ENCODE peak calls at places on chromosomes 1 and 21, in eight cellular contexts. One of them, this sample, is unnamed.

GRCh38 chr1:5745776-5746610 is 246.2 kb downstream of the NPHP4 start:
- DNase-seq in EL: peak
- DNase-seq in pons: peak
- DNase-seq in AG04450: peak
- DNase-seq in stimulated activated naive CD4-positive, alpha-beta T cell: peak
- DNase-seq in substantia nigra: peak
- DNase-seq in omental fat pad: no peak
- DNase-seq in HFF-Myc: no peak
- DNase-seq in this sample: peak

GRCh38 chr1:33633019-33633801 is 160.8 kb downstream of the ZSCAN20 start:
- DNase-seq in substantia nigra: peak
- DNase-seq in omental fat pad: peak
- DNase-seq in HFF-Myc: peak
- DNase-seq in AG04450: peak
- DNase-seq in EL: peak
- DNase-seq in stimulated activated naive CD4-positive, alpha-beta T cell: peak
- DNase-seq in pons: peak
- DNase-seq in this sample: peak

GRCh38 chr1:169682077-169682476 is 29.3 kb downstream of the SELL start:
- DNase-seq in substantia nigra: no peak
- DNase-seq in pons: no peak
- DNase-seq in AG04450: no peak
- DNase-seq in omental fat pad: no peak
- DNase-seq in stimulated activated naive CD4-positive, alpha-beta T cell: no peak
- DNase-seq in HFF-Myc: no peak
- DNase-seq in EL: no peak
- DNase-seq in this sample: no peak

GRCh38 chr1:93784538-93784937 is 94.5 kb downstream of the DNTTIP2 start:
- DNase-seq in HFF-Myc: no peak
- DNase-seq in omental fat pad: no peak
- DNase-seq in pons: peak
- DNase-seq in substantia nigra: no peak
- DNase-seq in AG04450: no peak
- DNase-seq in stimulated activated naive CD4-positive, alpha-beta T cell: no peak
- DNase-seq in EL: no peak
- DNase-seq in this sample: no peak

GRCh38 chr1:173474097-173474779 is 2.9 kb upstream of the PRDX6 start:
- DNase-seq in HFF-Myc: no peak
- DNase-seq in EL: no peak
- DNase-seq in pons: no peak
- DNase-seq in stimulated activated naive CD4-positive, alpha-beta T cell: no peak
- DNase-seq in omental fat pad: no peak
- DNase-seq in AG04450: no peak
- DNase-seq in substantia nigra: no peak
- DNase-seq in this sample: no peak

GRCh38 chr1:85240659-85241058 is 18.8 kb downstream of the C1orf52 start:
- DNase-seq in substantia nigra: no peak
- DNase-seq in pons: no peak
- DNase-seq in HFF-Myc: no peak
- DNase-seq in stimulated activated naive CD4-positive, alpha-beta T cell: peak
- DNase-seq in EL: no peak
- DNase-seq in omental fat pad: no peak
- DNase-seq in AG04450: no peak
- DNase-seq in this sample: no peak

GRCh38 chr21:28675265-28676041 is 317.2 kb downstream of the LTN1 start:
- DNase-seq in omental fat pad: no peak
- DNase-seq in stimulated activated naive CD4-positive, alpha-beta T cell: no peak
- DNase-seq in pons: no peak
- DNase-seq in HFF-Myc: no peak
- DNase-seq in substantia nigra: no peak
- DNase-seq in EL: peak
- DNase-seq in AG04450: no peak
- DNase-seq in this sample: no peak

GRCh38 chr1:53619811-53620619 is 118.9 kb downstream of the GLIS1 start:
- DNase-seq in substantia nigra: peak
- DNase-seq in pons: peak
- DNase-seq in EL: peak
- DNase-seq in omental fat pad: no peak
- DNase-seq in AG04450: peak
- DNase-seq in HFF-Myc: no peak
- DNase-seq in stimulated activated naive CD4-positive, alpha-beta T cell: no peak
- DNase-seq in this sample: no peak

GRCh38 chr1:230277201-230277771 is 148.8 kb downstream of the PGBD5 start:
- DNase-seq in EL: no peak
- DNase-seq in substantia nigra: no peak
- DNase-seq in HFF-Myc: no peak
- DNase-seq in stimulated activated naive CD4-positive, alpha-beta T cell: no peak
- DNase-seq in pons: no peak
- DNase-seq in omental fat pad: no peak
- DNase-seq in AG04450: no peak
- DNase-seq in this sample: no peak

GRCh38 chr1:211483896-211484612 is 7.9 kb downstream of the RD3 start:
- DNase-seq in substantia nigra: no peak
- DNase-seq in AG04450: no peak
- DNase-seq in omental fat pad: no peak
- DNase-seq in stimulated activated naive CD4-positive, alpha-beta T cell: no peak
- DNase-seq in pons: no peak
- DNase-seq in HFF-Myc: no peak
- DNase-seq in EL: no peak
- DNase-seq in this sample: no peak

GRCh38 chr21:17231124-17231523 is 281.7 kb upstream of the CXADR start:
- DNase-seq in AG04450: no peak
- DNase-seq in EL: no peak
- DNase-seq in pons: no peak
- DNase-seq in omental fat pad: no peak
- DNase-seq in substantia nigra: no peak
- DNase-seq in HFF-Myc: no peak
- DNase-seq in stimulated activated naive CD4-positive, alpha-beta T cell: no peak
- DNase-seq in this sample: peak

GRCh38 chr21:26513212-26513611 is 59.9 kb downstream of the CYYR1 start:
- DNase-seq in HFF-Myc: no peak
- DNase-seq in omental fat pad: no peak
- DNase-seq in AG04450: no peak
- DNase-seq in EL: peak
- DNase-seq in substantia nigra: no peak
- DNase-seq in pons: no peak
- DNase-seq in stimulated activated naive CD4-positive, alpha-beta T cell: no peak
- DNase-seq in this sample: no peak

GRCh38 chr1:219751870-219752269 is 139.0 kb upstream of the ZC3H11B start:
- DNase-seq in pons: no peak
- DNase-seq in AG04450: no peak
- DNase-seq in EL: no peak
- DNase-seq in omental fat pad: no peak
- DNase-seq in stimulated activated naive CD4-positive, alpha-beta T cell: no peak
- DNase-seq in HFF-Myc: no peak
- DNase-seq in substantia nigra: no peak
- DNase-seq in this sample: no peak

GRCh38 chr1:183870351-183871077 is 65.6 kb downstream of the RGL1 start:
- DNase-seq in omental fat pad: no peak
- DNase-seq in stimulated activated naive CD4-positive, alpha-beta T cell: no peak
- DNase-seq in substantia nigra: peak
- DNase-seq in pons: no peak
- DNase-seq in EL: no peak
- DNase-seq in AG04450: no peak
- DNase-seq in HFF-Myc: no peak
- DNase-seq in this sample: no peak

GRCh38 chr1:1945782-1946393 is 26.8 kb upstream of the TMEM52 start:
- DNase-seq in HFF-Myc: no peak
- DNase-seq in omental fat pad: no peak
- DNase-seq in AG04450: no peak
- DNase-seq in stimulated activated naive CD4-positive, alpha-beta T cell: no peak
- DNase-seq in pons: no peak
- DNase-seq in substantia nigra: no peak
- DNase-seq in EL: no peak
- DNase-seq in this sample: no peak

GRCh38 chr1:235160395-235160964 is 570 bp downstream of the RBM34 start:
- DNase-seq in AG04450: peak
- DNase-seq in stimulated activated naive CD4-positive, alpha-beta T cell: peak
- DNase-seq in EL: no peak
- DNase-seq in substantia nigra: no peak
- DNase-seq in HFF-Myc: peak
- DNase-seq in pons: peak
- DNase-seq in omental fat pad: no peak
- DNase-seq in this sample: no peak